ENCODE peak calls at places on chromosomes 1 and 21, in eight cellular contexts. R is NCI-H2081; G is transverse colon; B is AML-193; D is 8988T; P is NCI-H1694 treated with DMSO at 0.1 percent for 48 hours; W is activated CD4-positive, CD25-positive, alpha-beta regulatory T cell; C is fibroblast of mammary gland. A is an unnamed sample.

GRCh38 chr21:41366522-41367151 is 4.8 kb downstream of the MX2 start:
- DNase-seq in D (no peak), R (no peak), B (peak; percentile 93), G (peak; percentile 74), C (peak; percentile 94), W (no peak), P (no peak), A (peak; percentile 65)

GRCh38 chr1:168368131-168368530 is 87.5 kb downstream of the TBX19 start:
- DNase-seq in D (no peak), G (no peak), C (no peak), B (no peak), P (no peak), R (no peak), W (no peak), A (no peak)

GRCh38 chr21:36388835-36389234 is 3.6 kb downstream of the CHAF1B start:
- DNase-seq in C (no peak), B (no peak), W (no peak), D (peak; percentile 57), G (no peak), P (peak; percentile 97), R (no peak), A (peak; percentile 52)

GRCh38 chr1:244963231-244963826 is 99.0 kb upstream of the HNRNPU start:
- DNase-seq in D (no peak), R (no peak), B (no peak), G (no peak), W (no peak), P (no peak), C (no peak), A (no peak)

GRCh38 chr1:160124709-160125478 is 9.3 kb downstream of the ATP1A2 start:
- DNase-seq in B (no peak), G (no peak), P (no peak), D (peak; percentile 37), W (no peak), C (peak; percentile 91), R (no peak), A (peak; percentile 90)

GRCh38 chr1:161119017-161119378 is 1.1 kb downstream of the NIT1 start:
- DNase-seq in C (peak; percentile 30), R (no peak), W (no peak), G (peak; percentile 48), D (no peak), P (no peak), B (no peak), A (no peak)

GRCh38 chr21:41530366-41530765 is 22.4 kb upstream of the TMPRSS2 start:
- DNase-seq in R (no peak), B (no peak), P (no peak), D (no peak), C (no peak), G (no peak), W (no peak), A (no peak)

GRCh38 chr1:81044708-81045107 is 756.0 kb upstream of the ADGRL2 start:
- DNase-seq in C (no peak), D (no peak), B (no peak), W (no peak), R (no peak), P (no peak), G (no peak), A (no peak)

GRCh38 chr1:70353641-70354331 is 736 bp downstream of the ANKRD13C start:
- DNase-seq in B (no peak), R (peak; percentile 23), P (no peak), W (peak; percentile 29), D (no peak), C (peak; percentile 66), G (no peak), A (no peak)

GRCh38 chr21:34949499-34949898 is 99.6 kb downstream of the RUNX1 start:
- DNase-seq in B (no peak), R (no peak), W (no peak), D (no peak), C (no peak), P (no peak), G (no peak), A (no peak)

GRCh38 chr1:244782056-244782455 is 53.4 kb upstream of the COX20 start:
- DNase-seq in P (no peak), G (no peak), B (no peak), D (no peak), R (no peak), C (no peak), W (no peak), A (no peak)

GRCh38 chr21:20790113-20790512 is 208.1 kb upstream of the NCAM2 start:
- DNase-seq in R (no peak), D (no peak), P (no peak), B (no peak), G (no peak), C (peak; percentile 41), W (no peak), A (no peak)

GRCh38 chr1:22645936-22646335 is 2.5 kb downstream of the C1QC start:
- DNase-seq in W (no peak), P (no peak), R (no peak), G (no peak), D (no peak), B (no peak), C (no peak), A (no peak)

GRCh38 chr1:111110197-111110899 is 29.5 kb downstream of the DRAM2 start:
- DNase-seq in R (no peak), B (no peak), G (no peak), D (no peak), P (no peak), C (peak; percentile 19), W (no peak), A (no peak)

GRCh38 chr1:85201340-85202091 is 700 bp upstream of the SYDE2 start:
- DNase-seq in R (peak; percentile 17), W (peak; percentile 23), D (peak; percentile 36), B (no peak), P (no peak), C (peak; percentile 26), G (peak; percentile 76), A (peak; percentile 58)

GRCh38 chr1:31944205-31945089 is 6.3 kb upstream of the PTP4A2 start:
- DNase-seq in B (peak; percentile 58), G (peak; percentile 96), D (no peak), R (no peak), W (peak; percentile 22), C (peak; percentile 93), P (no peak), A (peak; percentile 77)

GRCh38 chr1:11514366-11514765 is 35.4 kb downstream of the DISP3 start:
- DNase-seq in R (no peak), W (no peak), C (no peak), P (no peak), G (no peak), D (no peak), B (no peak), A (no peak)

GRCh38 chr1:225447649-225448048 is 19.8 kb upstream of the LBR start:
- DNase-seq in P (no peak), W (no peak), R (no peak), B (no peak), D (no peak), G (peak; percentile 61), C (peak; percentile 43), A (no peak)

GRCh38 chr1:31818204-31818603 is 2.4 kb upstream of the SPOCD1 start:
- DNase-seq in G (no peak), R (no peak), B (peak; percentile 34), D (no peak), C (peak; percentile 19), P (no peak), W (no peak), A (no peak)

GRCh38 chr1:202656951-202657646 is 53.2 kb downstream of the SYT2 start:
- DNase-seq in C (peak; percentile 25), G (no peak), P (no peak), D (peak; percentile 78), R (no peak), B (peak; percentile 13), W (no peak), A (peak; percentile 62)

A was measured in A549.